ENCODE peak calls at places on chromosomes 6 and 20, in nine cellular contexts. One of them, this sample, is unnamed.

GRCh38 chr20:10242166-10242565 is 23.5 kb downstream of the SNAP25 start:
- DNase-seq in GM03348: no peak
- DNase-seq in AG08396: peak; percentile 12
- DNase-seq in HT1080: no peak
- DNase-seq in NCI-H1930: no peak
- DNase-seq in effector memory CD4-positive, alpha-beta T cell: no peak
- DNase-seq in SW 1271: no peak
- DNase-seq in cardiac muscle cell: no peak
- DNase-seq in Kasumi-1: no peak
- DNase-seq in this sample: no peak

GRCh38 chr6:169738204-169738971 is 13.0 kb downstream of the DYNLT2 start:
- DNase-seq in NCI-H1930: no peak
- DNase-seq in GM03348: no peak
- DNase-seq in SW 1271: no peak
- DNase-seq in HT1080: no peak
- DNase-seq in effector memory CD4-positive, alpha-beta T cell: no peak
- DNase-seq in cardiac muscle cell: peak; percentile 5
- DNase-seq in Kasumi-1: no peak
- DNase-seq in AG08396: no peak
- DNase-seq in this sample: no peak

GRCh38 chr20:6006603-6006949 is 47.3 kb downstream of the LRRN4 start:
- DNase-seq in NCI-H1930: no peak
- DNase-seq in Kasumi-1: no peak
- DNase-seq in cardiac muscle cell: no peak
- DNase-seq in GM03348: no peak
- DNase-seq in HT1080: no peak
- DNase-seq in AG08396: no peak
- DNase-seq in effector memory CD4-positive, alpha-beta T cell: no peak
- DNase-seq in SW 1271: no peak
- DNase-seq in this sample: no peak

GRCh38 chr6:117976030-117976651 is 69.1 kb downstream of the SLC35F1 start:
- DNase-seq in HT1080: peak; percentile 23
- DNase-seq in Kasumi-1: peak; percentile 68
- DNase-seq in SW 1271: peak; percentile 48
- DNase-seq in effector memory CD4-positive, alpha-beta T cell: no peak
- DNase-seq in NCI-H1930: peak; percentile 40
- DNase-seq in cardiac muscle cell: peak; percentile 81
- DNase-seq in GM03348: peak; percentile 41
- DNase-seq in AG08396: peak; percentile 15
- DNase-seq in this sample: no peak

GRCh38 chr6:36798852-36799251 is 40.4 kb downstream of the CPNE5 start:
- DNase-seq in GM03348: no peak
- DNase-seq in AG08396: no peak
- DNase-seq in cardiac muscle cell: no peak
- DNase-seq in HT1080: no peak
- DNase-seq in NCI-H1930: no peak
- DNase-seq in Kasumi-1: no peak
- DNase-seq in effector memory CD4-positive, alpha-beta T cell: no peak
- DNase-seq in SW 1271: no peak
- DNase-seq in this sample: no peak

GRCh38 chr6:17336425-17336824 is 55.3 kb downstream of the RBM24 start:
- DNase-seq in effector memory CD4-positive, alpha-beta T cell: no peak
- DNase-seq in AG08396: no peak
- DNase-seq in GM03348: no peak
- DNase-seq in NCI-H1930: no peak
- DNase-seq in cardiac muscle cell: no peak
- DNase-seq in Kasumi-1: no peak
- DNase-seq in HT1080: no peak
- DNase-seq in SW 1271: no peak
- DNase-seq in this sample: no peak

GRCh38 chr20:51573576-51574243 is 31.2 kb upstream of the NFATC2 start:
- DNase-seq in HT1080: no peak
- DNase-seq in SW 1271: no peak
- DNase-seq in NCI-H1930: no peak
- DNase-seq in Kasumi-1: no peak
- DNase-seq in cardiac muscle cell: no peak
- DNase-seq in effector memory CD4-positive, alpha-beta T cell: no peak
- DNase-seq in GM03348: no peak
- DNase-seq in AG08396: no peak
- DNase-seq in this sample: no peak

GRCh38 chr6:151300267-151300930 is 60.6 kb downstream of the AKAP12 start:
- DNase-seq in NCI-H1930: no peak
- DNase-seq in cardiac muscle cell: no peak
- DNase-seq in effector memory CD4-positive, alpha-beta T cell: no peak
- DNase-seq in SW 1271: no peak
- DNase-seq in Kasumi-1: no peak
- DNase-seq in HT1080: no peak
- DNase-seq in AG08396: no peak
- DNase-seq in GM03348: no peak
- DNase-seq in this sample: no peak

GRCh38 chr6:11460837-11461661 is 76.5 kb upstream of the TMEM170B start:
- DNase-seq in NCI-H1930: no peak
- DNase-seq in HT1080: no peak
- DNase-seq in AG08396: no peak
- DNase-seq in GM03348: no peak
- DNase-seq in cardiac muscle cell: no peak
- DNase-seq in SW 1271: no peak
- DNase-seq in effector memory CD4-positive, alpha-beta T cell: no peak
- DNase-seq in Kasumi-1: no peak
- DNase-seq in this sample: no peak

GRCh38 chr6:11146117-11146826 is 34.7 kb upstream of the ERVFRD-1 start:
- DNase-seq in AG08396: no peak
- DNase-seq in Kasumi-1: no peak
- DNase-seq in SW 1271: no peak
- DNase-seq in effector memory CD4-positive, alpha-beta T cell: no peak
- DNase-seq in HT1080: no peak
- DNase-seq in cardiac muscle cell: peak; percentile 37
- DNase-seq in NCI-H1930: no peak
- DNase-seq in GM03348: no peak
- DNase-seq in this sample: no peak

GRCh38 chr20:61120595-61121515 is 131.2 kb upstream of the CDH4 start:
- DNase-seq in Kasumi-1: peak; percentile 44
- DNase-seq in AG08396: no peak
- DNase-seq in effector memory CD4-positive, alpha-beta T cell: no peak
- DNase-seq in NCI-H1930: peak; percentile 38
- DNase-seq in cardiac muscle cell: peak; percentile 68
- DNase-seq in GM03348: peak; percentile 29
- DNase-seq in HT1080: peak; percentile 79
- DNase-seq in SW 1271: peak; percentile 83
- DNase-seq in this sample: peak; percentile 49

GRCh38 chr20:33816191-33816590 is 5.0 kb downstream of the CHMP4B start:
- DNase-seq in SW 1271: no peak
- DNase-seq in Kasumi-1: no peak
- DNase-seq in cardiac muscle cell: no peak
- DNase-seq in GM03348: no peak
- DNase-seq in NCI-H1930: no peak
- DNase-seq in HT1080: no peak
- DNase-seq in effector memory CD4-positive, alpha-beta T cell: no peak
- DNase-seq in AG08396: no peak
- DNase-seq in this sample: no peak

GRCh38 chr20:17431621-17432364 is 99.4 kb downstream of the BFSP1 start:
- DNase-seq in NCI-H1930: peak; percentile 43
- DNase-seq in SW 1271: peak; percentile 28
- DNase-seq in AG08396: peak; percentile 66
- DNase-seq in HT1080: peak; percentile 31
- DNase-seq in GM03348: peak; percentile 79
- DNase-seq in cardiac muscle cell: peak; percentile 71
- DNase-seq in effector memory CD4-positive, alpha-beta T cell: no peak
- DNase-seq in Kasumi-1: peak; percentile 34
- DNase-seq in this sample: no peak

GRCh38 chr6:35736293-35736894 is 438 bp upstream of the ARMC12 start:
- DNase-seq in effector memory CD4-positive, alpha-beta T cell: peak; percentile 67
- DNase-seq in NCI-H1930: peak; percentile 25
- DNase-seq in HT1080: peak; percentile 33
- DNase-seq in Kasumi-1: peak; percentile 64
- DNase-seq in AG08396: peak; percentile 73
- DNase-seq in SW 1271: peak; percentile 33
- DNase-seq in GM03348: peak; percentile 83
- DNase-seq in cardiac muscle cell: peak; percentile 75
- DNase-seq in this sample: peak; percentile 85

GRCh38 chr20:44404204-44405181 is 49.0 kb downstream of the HNF4A start:
- DNase-seq in AG08396: no peak
- DNase-seq in GM03348: no peak
- DNase-seq in cardiac muscle cell: no peak
- DNase-seq in HT1080: no peak
- DNase-seq in Kasumi-1: no peak
- DNase-seq in NCI-H1930: no peak
- DNase-seq in SW 1271: no peak
- DNase-seq in effector memory CD4-positive, alpha-beta T cell: no peak
- DNase-seq in this sample: no peak